ENCODE peak calls at places on chromosomes 11 and 22, in five cellular contexts. D is tibial nerve, A is psoas muscle, W is heart right ventricle, F is PC-9. M is an unnamed sample.
A peak's percentile ranks its signal among the peaks of the same experiment; 100 is the strongest.

GRCh38 chr11:109644158-109644557 is 222.2 kb downstream of the C11orf87 start:
- DNase-seq in D (no peak), A (no peak), W (peak; percentile 67), F (no peak), M (no peak)

GRCh38 chr11:23364076-23364475 is 503.8 kb upstream of the CCDC179 start:
- DNase-seq in D (no peak), A (no peak), W (no peak), F (no peak), M (no peak)

GRCh38 chr22:47167056-47167455 is 404.6 kb downstream of the TBC1D22A start:
- DNase-seq in D (no peak), A (no peak), W (no peak), F (no peak), M (no peak)

GRCh38 chr11:131867457-131868257 is 497.2 kb downstream of the NTM start:
- DNase-seq in D (peak; percentile 84), A (peak; percentile 70), W (peak; percentile 64), F (peak; percentile 11), M (peak; percentile 51)

GRCh38 chr11:109590782-109591181 is 168.8 kb downstream of the C11orf87 start:
- DNase-seq in D (no peak), A (no peak), W (no peak), F (no peak), M (no peak)

GRCh38 chr22:19143967-19144400 is 467 bp downstream of the ESS2 start:
- DNase-seq in D (no peak), A (no peak), W (no peak), F (no peak), M (no peak)

GRCh38 chr11:111429066-111429506 is 50.0 kb upstream of the POU2AF1 start:
- DNase-seq in D (peak; percentile 77), A (peak; percentile 65), W (no peak), F (peak; percentile 29), M (no peak)

GRCh38 chr11:114017723-114018122 is 41.8 kb upstream of the ZBTB16 start:
- DNase-seq in D (no peak), A (no peak), W (no peak), F (no peak), M (no peak)

GRCh38 chr11:101862410-101863233 is 52.2 kb upstream of the CEP126 start:
- DNase-seq in D (no peak), A (no peak), W (no peak), F (peak; percentile 8), M (no peak)

GRCh38 chr22:50277761-50278160 is 7.6 kb upstream of the MAPK11 start:
- DNase-seq in D (no peak), A (no peak), W (no peak), F (no peak), M (no peak)

GRCh38 chr22:50280022-50280707 is 10.0 kb upstream of the MAPK11 start:
- DNase-seq in D (no peak), A (no peak), W (no peak), F (no peak), M (no peak)

GRCh38 chr22:50278956-50279619 is 8.9 kb upstream of the MAPK11 start:
- DNase-seq in D (no peak), A (no peak), W (no peak), F (no peak), M (no peak)

GRCh38 chr22:50276143-50276542 is 6.0 kb upstream of the MAPK11 start:
- DNase-seq in D (peak; percentile 22), A (no peak), W (no peak), F (no peak), M (no peak)

GRCh38 chr22:50278461-50278860 is 8.3 kb upstream of the MAPK11 start:
- DNase-seq in D (no peak), A (no peak), W (no peak), F (no peak), M (no peak)
- TF ChIP-seq CTCF in D (no peak), A (no peak), W (no peak), F (no peak), M (no peak)

GRCh38 chr11:47467372-47467771 is 18.4 kb upstream of the RAPSN start:
- DNase-seq in D (no peak), A (no peak), W (no peak), F (peak; percentile 43), M (no peak)

GRCh38 chr11:47468598-47469214 is 19.8 kb upstream of the RAPSN start:
- DNase-seq in D (peak; percentile 33), A (no peak), W (no peak), F (no peak), M (no peak)

GRCh38 chr11:47464479-47464878 is 15.5 kb upstream of the RAPSN start:
- DNase-seq in D (no peak), A (no peak), W (no peak), F (no peak), M (no peak)

GRCh38 chr11:47466701-47467250 is 17.8 kb upstream of the RAPSN start:
- DNase-seq in D (no peak), A (peak; percentile 60), W (peak; percentile 45), F (peak; percentile 75), M (no peak)

GRCh38 chr11:47466201-47466600 is 17.3 kb upstream of the RAPSN start:
- DNase-seq in D (no peak), A (no peak), W (no peak), F (no peak), M (no peak)
- H3K36me3 ChIP-seq in D (no peaks in the 10 kb centered on the region), A (peaks cover 41% of the 10 kb centered on the region), W (no peaks in the 10 kb centered on the region), F (peaks cover 31% of the 10 kb centered on the region), M (peaks cover 1% of the 10 kb centered on the region)

GRCh38 chr22:34897126-34897525 is 168.8 kb upstream of the ISX start:
- DNase-seq in D (no peak), A (no peak), W (no peak), F (no peak), M (no peak)
- H3K4me3 ChIP-seq in D (no peak overlapping the region), A (no peak overlapping the region), W (no peak overlapping the region), F (no peak overlapping the region), M (no peak overlapping the region)

GRCh38 chr11:12106501-12106900 is 3.9 kb upstream of the MICAL2 start:
- DNase-seq in D (no peak), A (no peak), W (no peak), F (no peak), M (no peak)
- TF ChIP-seq CTCF in D (no peak), A (no peak), W (no peak), F (no peak), M (no peak)

GRCh38 chr22:42829311-42829710 is 27.8 kb downstream of the ARFGAP3 start:
- DNase-seq in D (no peak), A (no peak), W (no peak), F (no peak), M (no peak)
- H3K36me3 ChIP-seq in D (peaks cover 2% of the 10 kb centered on the region), A (peaks cover 100% of the 10 kb centered on the region), W (no peaks in the 10 kb centered on the region), F (peaks cover 22% of the 10 kb centered on the region), M (peaks cover 2% of the 10 kb centered on the region)

GRCh38 chr11:46669606-46670243 is 30.7 kb downstream of the ARHGAP1 start:
- DNase-seq in D (no peak), A (no peak), W (no peak), F (no peak), M (no peak)
- H3K4me3 ChIP-seq in D (no peak overlapping the region), A (no peak overlapping the region), W (no peak overlapping the region), F (no peak overlapping the region), M (no peak overlapping the region)

GRCh38 chr11:9977554-9977953 is 313.7 kb downstream of the SWAP70 start:
- DNase-seq in D (no peak), A (no peak), W (no peak), F (no peak), M (no peak)
- TF ChIP-seq CTCF in D (no peak), A (no peak), W (no peak), F (no peak), M (no peak)

GRCh38 chr22:50221410-50222300 is 20.8 kb downstream of the SELENOO start:
- DNase-seq in D (no peak), A (no peak), W (no peak), F (no peak), M (no peak)
- H3K36me3 ChIP-seq in D (peaks cover 7% of the 10 kb centered on the region), A (peaks cover 93% of the 10 kb centered on the region), W (peaks cover 13% of the 10 kb centered on the region), F (peaks cover 38% of the 10 kb centered on the region), M (peaks cover 2% of the 10 kb centered on the region)